ENCODE peak calls at places on chromosome 14, in ten cellular contexts. P is CD8-positive, alpha-beta memory T cell; O is A549; X is HCT116; L is heart right ventricle; J is uterus; Q is IMR-90; E is iPS DF 6.9; B is cardiac muscle cell; D is neural progenitor cell. F is an unnamed sample.

GRCh38 chr14:103721334-103722120 is 5.9 kb downstream of the ZFYVE21 start:
- DNase-seq in P (no peak), O (peak; percentile 35), X (peak; percentile 86), L (no peak), J (no peak), Q (peak; percentile 47), E (no peak), B (no peak), D (no peak), F (no peak)

GRCh38 chr14:51211149-51211548 is 28.9 kb upstream of the TMX1 start:
- DNase-seq in P (no peak), O (peak; percentile 14), X (no peak), L (no peak), J (no peak), Q (peak; percentile 28), E (no peak), B (peak; percentile 61), D (no peak), F (no peak)

GRCh38 chr14:68686212-68686478 is 106.7 kb downstream of the ZFP36L1 start:
- DNase-seq in P (no peak), O (no peak), X (no peak), L (no peak), J (no peak), Q (no peak), E (no peak), B (no peak), D (no peak), F (no peak)

GRCh38 chr14:55803506-55804197 is 223.6 kb downstream of the KTN1 start:
- DNase-seq in P (no peak), O (no peak), X (peak; percentile 85), L (no peak), J (no peak), Q (no peak), E (no peak), B (peak; percentile 56), D (no peak), F (no peak)

GRCh38 chr14:77143071-77143470 is 1.5 kb upstream of the ZDHHC22 start:
- DNase-seq in P (no peak), O (no peak), X (no peak), L (no peak), J (no peak), Q (no peak), E (no peak), B (no peak), D (no peak), F (no peak)

GRCh38 chr14:58491593-58491992 is 64.1 kb downstream of the KIAA0586 start:
- DNase-seq in P (no peak), O (no peak), X (no peak), L (no peak), J (no peak), Q (peak; percentile 45), E (no peak), B (peak; percentile 20), D (no peak), F (no peak)

GRCh38 chr14:22614240-22614799 is 16.2 kb downstream of the ABHD4 start:
- DNase-seq in P (no peak), O (peak; percentile 94), X (peak; percentile 76), L (no peak), J (no peak), Q (peak; percentile 98), E (no peak), B (peak; percentile 83), D (peak; percentile 8), F (no peak)

GRCh38 chr14:61388976-61389576 is 67.7 kb downstream of the PRKCH start:
- DNase-seq in P (no peak), O (peak; percentile 6), X (peak; percentile 36), L (no peak), J (no peak), Q (no peak), E (no peak), B (no peak), D (no peak), F (no peak)

GRCh38 chr14:79037114-79037513 is 866.9 kb downstream of the NRXN3 start:
- DNase-seq in P (no peak), O (no peak), X (no peak), L (no peak), J (no peak), Q (no peak), E (no peak), B (no peak), D (no peak), F (no peak)

GRCh38 chr14:61472801-61473376 is 151.5 kb downstream of the PRKCH start:
- DNase-seq in P (peak; percentile 65), O (no peak), X (no peak), L (no peak), J (no peak), Q (peak; percentile 24), E (no peak), B (peak; percentile 52), D (no peak), F (no peak)

GRCh38 chr14:93207468-93208308 is 632 bp downstream of the UBR7 start:
- DNase-seq in P (peak; percentile 23), O (peak; percentile 72), X (no peak), L (no peak), J (peak; percentile 44), Q (peak; percentile 64), E (no peak), B (peak; percentile 64), D (peak; percentile 79), F (no peak)

DNA sequence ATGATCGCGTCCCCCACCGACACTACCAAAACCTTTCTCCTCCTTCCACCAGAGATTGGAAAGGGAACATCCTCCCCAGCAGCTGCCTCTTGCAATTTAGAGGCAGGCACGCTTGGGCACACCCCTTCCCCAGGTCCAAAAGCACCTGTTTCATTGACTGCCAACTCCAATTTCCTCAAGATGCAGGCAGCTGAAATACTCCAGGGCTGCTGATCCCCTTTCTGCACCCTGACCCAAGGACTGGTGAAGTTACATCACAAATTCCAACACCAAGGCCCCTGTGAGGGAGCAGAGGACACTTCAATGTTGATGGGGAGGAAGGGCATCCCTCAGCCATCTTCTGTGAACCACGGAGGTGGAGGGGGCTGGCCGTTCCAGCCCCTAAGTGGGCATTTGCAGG is 33.8 kb downstream of the BCL11B start:
- DNase-seq in P (no peak), O (no peak), X (no peak), L (no peak), J (no peak), Q (no peak), E (no peak), B (no peak), D (no peak), F (no peak)
- H3K27ac ChIP-seq in P (no peak overlapping the region), O (no peak overlapping the region), X (no peak overlapping the region), L (no peak overlapping the region), J (no peak overlapping the region), Q (no peak overlapping the region), E (no peak overlapping the region), B (no peak overlapping the region), D (no peak overlapping the region), F (no peak overlapping the region)

GRCh38 chr14:104734051-104734587 is 10.1 kb downstream of the ADSS1 start:
- DNase-seq in P (no peak), O (no peak), X (no peak), L (peak; percentile 14), J (no peak), Q (no peak), E (no peak), B (no peak), D (no peak), F (no peak)

GRCh38 chr14:104731925-104732294 is 7.9 kb downstream of the ADSS1 start:
- DNase-seq in P (no peak), O (no peak), X (no peak), L (peak; percentile 10), J (no peak), Q (no peak), E (no peak), B (no peak), D (no peak), F (no peak)

GRCh38 chr14:104732355-104732804 is 8.4 kb downstream of the ADSS1 start:
- DNase-seq in P (no peak), O (peak; percentile 89), X (no peak), L (peak; percentile 87), J (no peak), Q (no peak), E (no peak), B (no peak), D (no peak), F (no peak)

GRCh38 chr14:104734601-104734990 is 10.6 kb downstream of the ADSS1 start:
- DNase-seq in P (no peak), O (no peak), X (no peak), L (peak; percentile 10), J (no peak), Q (no peak), E (no peak), B (no peak), D (no peak), F (no peak)

GRCh38 chr14:104732931-104733681 is 9.1 kb downstream of the ADSS1 start:
- DNase-seq in P (no peak), O (peak; percentile 62), X (no peak), L (peak; percentile 26), J (no peak), Q (no peak), E (no peak), B (no peak), D (no peak), F (no peak)
- H3K4me1 ChIP-seq in P (no peaks in the 10 kb centered on the region), O (peaks cover 43% of the 10 kb centered on the region), X (peaks cover 18% of the 10 kb centered on the region), L (peaks cover 78% of the 10 kb centered on the region), J (no peaks in the 10 kb centered on the region), Q (peaks cover 15% of the 10 kb centered on the region), E (no peaks in the 10 kb centered on the region), B (no peaks in the 10 kb centered on the region), D (no peaks in the 10 kb centered on the region), F (peaks cover 40% of the 10 kb centered on the region)

DNA sequence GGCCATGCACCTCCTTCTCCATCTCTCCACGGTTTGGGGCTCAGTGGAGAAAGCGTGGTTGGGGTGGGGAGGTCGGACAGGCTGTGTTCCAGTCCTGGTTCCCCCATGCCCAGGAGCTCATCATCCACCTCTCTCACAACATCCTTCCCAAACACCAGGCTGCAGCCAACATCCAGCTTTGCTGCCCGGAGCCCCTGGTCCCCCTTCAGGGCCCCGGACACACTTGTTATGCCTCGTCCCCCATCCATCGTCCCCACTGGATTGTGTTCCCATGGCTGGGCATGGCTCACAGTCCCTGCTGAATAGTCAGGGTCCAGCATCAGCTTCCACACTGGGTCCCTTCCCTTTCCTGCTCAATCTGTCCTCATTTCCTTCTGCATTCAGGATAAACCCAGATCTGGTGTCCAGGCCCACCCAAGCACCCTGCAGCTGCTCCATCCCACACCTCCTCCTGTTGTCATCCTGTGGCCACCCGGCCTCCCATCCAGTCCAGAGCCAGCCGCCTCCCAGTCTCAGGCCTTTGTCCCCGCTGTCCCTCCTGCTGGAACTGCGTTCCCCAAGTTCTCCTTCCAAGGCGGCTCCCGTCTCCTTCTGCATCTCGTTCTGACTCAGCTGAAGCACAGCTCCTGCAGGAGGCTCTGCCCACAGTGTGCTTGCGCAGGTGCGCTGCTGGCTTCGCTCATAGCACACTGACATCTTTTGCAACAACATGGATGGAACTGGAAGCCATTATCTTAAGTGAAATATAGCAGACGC is 211.4 kb upstream of the RTL1 start:
- DNase-seq in P (no peak), O (no peak), X (no peak), L (no peak), J (no peak), Q (no peak), E (no peak), B (no peak), D (no peak), F (no peak)
- H3K27ac ChIP-seq in P (no peak overlapping the region), O (no peak overlapping the region), X (no peak overlapping the region), L (no peak overlapping the region), J (no peak overlapping the region), Q (no peak overlapping the region), E (no peak overlapping the region), B (no peak overlapping the region), D (no peak overlapping the region), F (no peak overlapping the region)

DNA sequence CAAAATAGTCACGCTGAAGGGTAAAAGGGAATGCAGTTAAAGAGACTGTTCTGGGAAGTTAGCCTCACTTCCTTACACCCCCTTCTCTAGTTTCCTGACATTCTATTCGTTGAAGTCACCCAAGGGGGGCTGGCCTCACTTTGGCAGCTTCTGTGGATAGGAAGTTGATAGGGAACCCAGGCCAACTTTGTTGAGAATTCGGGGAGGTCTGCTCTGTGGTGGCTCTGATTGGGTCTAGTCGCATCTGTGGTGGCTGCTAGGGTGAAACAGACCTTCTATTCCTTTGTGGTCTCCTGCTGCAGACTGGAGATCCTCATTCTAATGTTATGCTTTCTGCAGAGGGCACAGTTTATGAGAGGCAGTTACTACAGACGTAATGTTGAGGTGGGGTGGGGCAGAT is 28.8 kb upstream of the GZMB start:
- DNase-seq in P (no peak), O (no peak), X (no peak), L (no peak), J (no peak), Q (no peak), E (no peak), B (no peak), D (no peak), F (no peak)
- H3K4me1 ChIP-seq in P (peaks cover 16% of the 10 kb centered on the region), O (no peaks in the 10 kb centered on the region), X (no peaks in the 10 kb centered on the region), L (peaks cover 6% of the 10 kb centered on the region), J (no peaks in the 10 kb centered on the region), Q (no peaks in the 10 kb centered on the region), E (no peaks in the 10 kb centered on the region), B (no peaks in the 10 kb centered on the region), D (no peaks in the 10 kb centered on the region), F (no peaks in the 10 kb centered on the region)

F was measured in thoracic aorta.